ENCODE peak calls at places on chromosomes 3 and 15, in seven cellular contexts. Z is fibroblast of lung; V is ovary; L is colonic mucosa; F is kidney tubule cell; P is NCI-H1417 treated with DMSO at 0.1 percent for 48 hours; N is activated T-cell treated with anti-CD3 and anti-CD28 coated beads, Interleukin-2, amount 50 U/mL, for 72 hours. S is an unnamed sample.
A peak's percentile ranks its signal among the peaks of the same experiment; 100 is the strongest.

GRCh38 chr3:53819163-53819868 is 26.9 kb downstream of the CHDH start:
- DNase-seq in F (no peak), L (no peak), P (no peak), Z (no peak), N (no peak), V (no peak), S (no peak)

GRCh38 chr15:83695246-83695645 is 41.3 kb downstream of the ADAMTSL3 start:
- DNase-seq in V (no peak), L (no peak), N (no peak), F (peak; percentile 65), P (no peak), Z (no peak), S (no peak)

GRCh38 chr3:184040010-184040409 is 8.5 kb downstream of the HTR3D start:
- DNase-seq in P (no peak), V (no peak), N (no peak), F (peak; percentile 39), Z (no peak), L (no peak), S (no peak)

GRCh38 chr3:151579571-151580270 is 118.9 kb upstream of the IGSF10 start:
- DNase-seq in N (no peak), V (no peak), Z (peak; percentile 75), L (no peak), F (no peak), P (no peak), S (no peak)

GRCh38 chr3:172965256-172965655 is 175.8 kb downstream of the SPATA16 start:
- DNase-seq in F (no peak), L (no peak), N (no peak), V (no peak), Z (peak; percentile 92), P (no peak), S (no peak)

GRCh38 chr15:39966521-39966920 is 32.6 kb downstream of the EIF2AK4 start:
- DNase-seq in F (no peak), L (no peak), P (no peak), V (no peak), Z (no peak), N (no peak), S (no peak)

GRCh38 chr3:146585156-146585555 is 20.0 kb downstream of the PLSCR5 start:
- DNase-seq in Z (no peak), F (no peak), V (no peak), P (no peak), N (no peak), L (no peak), S (no peak)

GRCh38 chr3:65342084-65342683 is 654.4 kb upstream of the ADAMTS9 start:
- DNase-seq in N (peak; percentile 31), P (no peak), F (peak; percentile 63), Z (peak; percentile 23), V (peak; percentile 32), L (peak; percentile 73), S (no peak)

GRCh38 chr3:134364061-134364935 is 9.9 kb downstream of the AMOTL2 start:
- DNase-seq in P (peak; percentile 51), V (peak; percentile 97), N (no peak), Z (peak; percentile 98), L (peak; percentile 87), F (peak; percentile 98), S (peak; percentile 96)

GRCh38 chr3:31307131-31307785 is 225.5 kb upstream of the STT3B start:
- DNase-seq in V (no peak), Z (peak; percentile 38), P (no peak), F (no peak), N (no peak), L (no peak), S (no peak)

GRCh38 chr15:101664303-101664913 is 12.2 kb upstream of the TM2D3 start:
- DNase-seq in L (no peak), F (no peak), N (no peak), P (no peak), V (no peak), Z (no peak), S (no peak)

GRCh38 chr15:76333720-76334437 is 2.7 kb upstream of the ISL2 start:
- DNase-seq in L (no peak), F (no peak), P (no peak), Z (no peak), N (no peak), V (no peak), S (no peak)

GRCh38 chr3:41265011-41265545 is 65.8 kb downstream of the CTNNB1 start:
- DNase-seq in P (no peak), Z (peak; percentile 75), N (no peak), F (peak; percentile 51), V (no peak), L (no peak), S (no peak)

GRCh38 chr15:73196113-73196512 is 143.8 kb downstream of the NEO1 start:
- DNase-seq in Z (no peak), V (no peak), F (no peak), P (no peak), N (no peak), L (no peak), S (no peak)

GRCh38 chr15:73753250-73754130 is at the start of gene INSYN1:
- DNase-seq in P (no peak), V (peak; percentile 80), Z (peak; percentile 54), F (peak; percentile 9), L (no peak), N (no peak), S (no peak)

GRCh38 chr15:30001592-30001991 is 81.2 kb upstream of the GOLGA8J start:
- DNase-seq in P (no peak), L (no peak), V (no peak), Z (no peak), F (no peak), N (no peak), S (no peak)

S was measured in breast epithelium.